ENCODE peak calls at places on chromosome 3, in six cellular contexts. One of them, this sample, is unnamed.

GRCh38 chr3:89372456-89372855 is 265.0 kb downstream of the EPHA3 start:
- DNase-seq in HCT116: no peak
- DNase-seq in BJ: peak
- DNase-seq in heart right ventricle: no peak
- DNase-seq in B cell: no peak
- DNase-seq in fibroblast of lung: peak
- DNase-seq in this sample: no peak

GRCh38 chr3:106183762-106184391 is 315.1 kb upstream of the CBLB start:
- DNase-seq in B cell: no peak
- DNase-seq in fibroblast of lung: peak
- DNase-seq in HCT116: no peak
- DNase-seq in BJ: no peak
- DNase-seq in heart right ventricle: no peak
- DNase-seq in this sample: no peak

GRCh38 chr3:1987983-1988382 is 110.7 kb upstream of the CNTN4 start:
- DNase-seq in BJ: no peak
- DNase-seq in fibroblast of lung: peak
- DNase-seq in HCT116: no peak
- DNase-seq in heart right ventricle: no peak
- DNase-seq in B cell: no peak
- DNase-seq in this sample: no peak

GRCh38 chr3:65963787-65964707 is 74.7 kb downstream of the MAGI1 start:
- DNase-seq in HCT116: peak
- DNase-seq in heart right ventricle: no peak
- DNase-seq in B cell: no peak
- DNase-seq in fibroblast of lung: peak
- DNase-seq in BJ: peak
- DNase-seq in this sample: no peak

GRCh38 chr3:193870376-193871092 is 265.4 kb upstream of the HES1 start:
- DNase-seq in BJ: no peak
- DNase-seq in fibroblast of lung: no peak
- DNase-seq in heart right ventricle: no peak
- DNase-seq in B cell: no peak
- DNase-seq in HCT116: no peak
- DNase-seq in this sample: no peak

GRCh38 chr3:32817561-32818430 is at the start of gene TRIM71:
- DNase-seq in fibroblast of lung: no peak
- DNase-seq in BJ: no peak
- DNase-seq in B cell: peak
- DNase-seq in heart right ventricle: no peak
- DNase-seq in HCT116: no peak
- DNase-seq in this sample: peak

GRCh38 chr3:40317061-40317676 is 7.7 kb downstream of the EIF1B start:
- DNase-seq in heart right ventricle: no peak
- DNase-seq in HCT116: peak
- DNase-seq in B cell: peak
- DNase-seq in BJ: no peak
- DNase-seq in fibroblast of lung: peak
- DNase-seq in this sample: no peak

GRCh38 chr3:128301186-128302023 is 148.1 kb downstream of the EEFSEC start:
- DNase-seq in B cell: no peak
- DNase-seq in heart right ventricle: no peak
- DNase-seq in BJ: no peak
- DNase-seq in HCT116: no peak
- DNase-seq in fibroblast of lung: no peak
- DNase-seq in this sample: peak

GRCh38 chr3:73052857-73053256 is 8.6 kb upstream of the EBLN2 start:
- DNase-seq in heart right ventricle: no peak
- DNase-seq in HCT116: no peak
- DNase-seq in BJ: no peak
- DNase-seq in B cell: no peak
- DNase-seq in fibroblast of lung: no peak
- DNase-seq in this sample: no peak

GRCh38 chr3:136960838-136961836 is 3.4 kb downstream of the IL20RB start:
- DNase-seq in fibroblast of lung: peak
- DNase-seq in BJ: no peak
- DNase-seq in heart right ventricle: no peak
- DNase-seq in HCT116: peak
- DNase-seq in B cell: no peak
- DNase-seq in this sample: no peak

GRCh38 chr3:183224581-183224980 is 28.5 kb upstream of the B3GNT5 start:
- DNase-seq in fibroblast of lung: no peak
- DNase-seq in HCT116: no peak
- DNase-seq in BJ: no peak
- DNase-seq in B cell: no peak
- DNase-seq in heart right ventricle: no peak
- DNase-seq in this sample: no peak

GRCh38 chr3:123388811-123389210 is 60.1 kb downstream of the ADCY5 start:
- DNase-seq in heart right ventricle: peak
- DNase-seq in fibroblast of lung: no peak
- DNase-seq in B cell: no peak
- DNase-seq in HCT116: no peak
- DNase-seq in BJ: no peak
- DNase-seq in this sample: no peak

GRCh38 chr3:78690806-78691205 is 1077.0 kb downstream of the ROBO1 start:
- DNase-seq in BJ: no peak
- DNase-seq in fibroblast of lung: peak
- DNase-seq in HCT116: no peak
- DNase-seq in B cell: no peak
- DNase-seq in heart right ventricle: no peak
- DNase-seq in this sample: no peak

GRCh38 chr3:42020681-42021307 is 58.9 kb upstream of the ULK4 start:
- DNase-seq in fibroblast of lung: peak
- DNase-seq in B cell: no peak
- DNase-seq in HCT116: no peak
- DNase-seq in BJ: no peak
- DNase-seq in heart right ventricle: no peak
- DNase-seq in this sample: no peak

GRCh38 chr3:128726691-128727031 is 678 bp downstream of the RAB7A start:
- DNase-seq in fibroblast of lung: peak
- DNase-seq in HCT116: no peak
- DNase-seq in heart right ventricle: peak
- DNase-seq in BJ: no peak
- DNase-seq in B cell: peak
- DNase-seq in this sample: no peak

GRCh38 chr3:54954516-54954915 is 26.7 kb upstream of the LRTM1 start:
- DNase-seq in HCT116: no peak
- DNase-seq in BJ: no peak
- DNase-seq in B cell: no peak
- DNase-seq in heart right ventricle: no peak
- DNase-seq in fibroblast of lung: peak
- DNase-seq in this sample: no peak

GRCh38 chr3:197050511-197050910 is 20.9 kb upstream of the MELTF start:
- DNase-seq in heart right ventricle: no peak
- DNase-seq in HCT116: no peak
- DNase-seq in fibroblast of lung: no peak
- DNase-seq in B cell: no peak
- DNase-seq in BJ: no peak
- DNase-seq in this sample: no peak

DNA sequence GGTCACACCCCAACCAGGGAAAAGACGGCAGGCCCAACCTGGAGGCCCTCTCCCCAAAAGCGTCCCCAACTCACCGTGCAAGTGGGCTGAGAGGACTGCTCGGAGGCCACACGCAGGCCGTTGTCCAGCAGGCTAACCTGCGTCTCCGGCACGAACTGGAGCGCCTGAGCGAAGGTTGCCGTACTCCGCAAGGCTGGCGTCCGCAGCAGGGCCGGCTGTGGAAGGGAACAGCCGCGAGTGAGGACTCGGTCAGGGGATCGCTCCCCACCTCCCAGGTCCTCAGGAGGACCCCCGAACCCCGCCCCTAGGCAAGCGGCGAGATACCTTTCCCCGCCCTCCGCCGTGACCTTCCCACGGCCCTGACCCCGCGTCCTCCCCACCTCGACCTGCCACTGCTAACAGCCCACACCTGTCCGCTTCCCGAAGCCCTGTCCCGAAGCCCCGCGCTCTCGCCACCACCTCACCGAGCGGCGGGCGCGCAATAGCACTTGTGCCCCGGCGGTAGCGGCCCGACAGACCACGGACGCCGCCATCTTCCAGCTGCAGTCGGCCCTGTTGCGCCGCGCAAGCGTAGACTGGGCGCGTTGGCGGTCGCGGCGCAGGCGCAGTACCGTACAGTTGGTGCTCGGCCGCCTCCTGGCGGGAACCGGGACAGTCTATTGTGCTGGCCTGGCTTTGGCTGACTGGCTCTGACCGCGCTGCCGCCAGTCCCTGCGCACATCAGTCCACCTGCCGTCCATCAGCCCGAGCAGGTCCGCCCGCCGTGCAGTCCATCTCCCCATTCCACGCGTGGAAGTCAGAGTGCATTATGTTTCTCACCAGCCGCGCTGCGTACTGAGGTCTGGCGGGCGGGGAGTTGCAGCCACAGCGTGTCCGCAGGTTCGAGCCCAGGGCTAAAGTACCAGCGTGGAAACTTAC is at the start of gene UQCRC1:
- DNase-seq in heart right ventricle: peak
- DNase-seq in BJ: peak
- DNase-seq in HCT116: peak
- DNase-seq in B cell: peak
- DNase-seq in fibroblast of lung: peak
- DNase-seq in this sample: peak
- TF ChIP-seq CTCF in heart right ventricle: peak
- TF ChIP-seq CTCF in BJ: peak
- TF ChIP-seq CTCF in HCT116: peak
- TF ChIP-seq CTCF in B cell: peak
- TF ChIP-seq CTCF in fibroblast of lung: peak
- TF ChIP-seq CTCF in this sample: peak

GRCh38 chr3:112736802-112737566 is 96.0 kb upstream of the CCDC80 start:
- DNase-seq in HCT116: no peak
- DNase-seq in heart right ventricle: no peak
- DNase-seq in BJ: no peak
- DNase-seq in fibroblast of lung: no peak
- DNase-seq in B cell: no peak
- DNase-seq in this sample: no peak

GRCh38 chr3:112740800-112741199 is 99.9 kb upstream of the CCDC80 start:
- DNase-seq in heart right ventricle: no peak
- DNase-seq in fibroblast of lung: no peak
- DNase-seq in HCT116: no peak
- DNase-seq in B cell: no peak
- DNase-seq in BJ: no peak
- DNase-seq in this sample: no peak

GRCh38 chr3:112738366-112738765 is 97.4 kb upstream of the CCDC80 start:
- DNase-seq in fibroblast of lung: peak
- DNase-seq in B cell: no peak
- DNase-seq in BJ: no peak
- DNase-seq in heart right ventricle: no peak
- DNase-seq in HCT116: no peak
- DNase-seq in this sample: no peak

GRCh38 chr3:112741956-112742355 is 101.0 kb upstream of the CCDC80 start:
- DNase-seq in HCT116: no peak
- DNase-seq in BJ: no peak
- DNase-seq in B cell: no peak
- DNase-seq in heart right ventricle: no peak
- DNase-seq in fibroblast of lung: peak
- DNase-seq in this sample: no peak

GRCh38 chr3:112739252-112739945 is 98.5 kb upstream of the CCDC80 start:
- DNase-seq in fibroblast of lung: peak
- DNase-seq in HCT116: no peak
- DNase-seq in BJ: no peak
- DNase-seq in heart right ventricle: no peak
- DNase-seq in B cell: no peak
- DNase-seq in this sample: no peak
- TF ChIP-seq CTCF in fibroblast of lung: no peak
- TF ChIP-seq CTCF in HCT116: no peak
- TF ChIP-seq CTCF in BJ: peak
- TF ChIP-seq CTCF in heart right ventricle: no peak
- TF ChIP-seq CTCF in B cell: no peak
- TF ChIP-seq CTCF in this sample: peak

GRCh38 chr3:46664971-46665762 is 28.3 kb downstream of the ALS2CL start:
- DNase-seq in BJ: no peak
- DNase-seq in fibroblast of lung: no peak
- DNase-seq in heart right ventricle: no peak
- DNase-seq in HCT116: no peak
- DNase-seq in B cell: no peak
- DNase-seq in this sample: no peak

GRCh38 chr3:46662771-46663551 is 30.5 kb downstream of the ALS2CL start:
- DNase-seq in HCT116: no peak
- DNase-seq in fibroblast of lung: peak
- DNase-seq in B cell: no peak
- DNase-seq in heart right ventricle: no peak
- DNase-seq in BJ: peak
- DNase-seq in this sample: no peak

GRCh38 chr3:46661776-46662766 is 31.4 kb downstream of the ALS2CL start:
- DNase-seq in BJ: no peak
- DNase-seq in fibroblast of lung: no peak
- DNase-seq in HCT116: no peak
- DNase-seq in heart right ventricle: no peak
- DNase-seq in B cell: no peak
- DNase-seq in this sample: no peak

GRCh38 chr3:46664188-46664970 is 29.1 kb downstream of the ALS2CL start:
- DNase-seq in fibroblast of lung: no peak
- DNase-seq in HCT116: no peak
- DNase-seq in heart right ventricle: no peak
- DNase-seq in B cell: no peak
- DNase-seq in BJ: no peak
- DNase-seq in this sample: peak

DNA sequence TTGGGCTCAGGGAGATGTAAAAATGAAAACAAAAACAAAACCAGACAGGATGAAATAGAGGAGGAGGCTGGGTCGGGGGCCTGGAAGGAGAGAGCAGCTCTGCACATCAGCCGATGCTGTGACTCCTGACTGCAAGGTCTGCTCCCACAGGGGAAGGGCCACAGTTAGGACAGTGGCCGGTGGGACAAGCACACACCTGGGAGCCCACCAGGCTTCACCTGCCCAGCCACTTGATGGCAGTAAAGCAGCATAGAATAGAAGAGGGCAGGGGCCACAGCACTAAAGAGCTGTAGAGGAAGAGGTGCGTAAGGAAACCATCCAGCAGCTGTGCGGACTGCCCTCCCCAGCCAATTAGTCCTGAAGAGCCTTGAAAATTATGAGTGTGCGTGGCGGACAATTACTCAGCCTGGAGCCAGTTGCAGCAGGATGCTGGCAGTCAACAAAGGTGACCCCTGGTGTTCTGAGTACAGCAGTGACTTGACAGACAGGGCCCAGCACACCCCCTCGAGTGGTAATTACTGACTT is 29.8 kb downstream of the ALS2CL start:
- DNase-seq in fibroblast of lung: peak
- DNase-seq in HCT116: no peak
- DNase-seq in BJ: no peak
- DNase-seq in B cell: no peak
- DNase-seq in heart right ventricle: no peak
- DNase-seq in this sample: no peak
- TF ChIP-seq CTCF in fibroblast of lung: no peak
- TF ChIP-seq CTCF in HCT116: peak
- TF ChIP-seq CTCF in BJ: peak
- TF ChIP-seq CTCF in B cell: no peak
- TF ChIP-seq CTCF in heart right ventricle: peak
- TF ChIP-seq CTCF in this sample: peak

DNA sequence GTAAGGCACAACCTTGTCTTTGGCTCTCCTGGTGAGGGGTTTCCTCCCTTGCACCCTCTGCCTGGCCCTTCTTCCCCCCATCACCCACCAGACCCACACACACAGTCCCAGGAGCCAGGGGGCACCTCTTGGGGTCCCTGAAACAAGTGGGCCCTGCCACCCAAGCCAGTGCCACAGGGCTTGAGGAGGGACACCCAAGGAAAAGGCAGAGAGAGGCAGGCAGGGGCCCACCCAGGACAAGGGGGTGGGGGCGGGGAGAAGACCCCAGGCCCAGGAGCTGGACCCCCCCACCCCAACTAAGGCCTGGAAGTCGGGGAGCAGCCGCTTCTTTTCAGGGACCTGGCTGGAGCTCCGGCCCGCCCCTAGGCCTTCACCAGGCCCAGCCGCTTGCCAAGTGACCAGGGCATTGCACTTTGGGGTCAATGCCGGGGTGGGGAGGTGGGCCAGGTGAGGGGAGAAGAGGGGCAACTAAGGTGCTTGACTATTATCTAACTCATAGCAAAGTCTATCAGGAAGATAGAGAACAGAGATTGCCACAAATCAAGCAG is 88.9 kb downstream of the KCNMB2 start:
- DNase-seq in heart right ventricle: no peak
- DNase-seq in B cell: no peak
- DNase-seq in HCT116: no peak
- DNase-seq in fibroblast of lung: no peak
- DNase-seq in BJ: no peak
- DNase-seq in this sample: no peak
- TF ChIP-seq CTCF in heart right ventricle: no peak
- TF ChIP-seq CTCF in B cell: no peak
- TF ChIP-seq CTCF in HCT116: no peak
- TF ChIP-seq CTCF in fibroblast of lung: no peak
- TF ChIP-seq CTCF in BJ: no peak
- TF ChIP-seq CTCF in this sample: no peak